ENCODE peak calls at places on chromosomes 6 and 20, in seven cellular contexts. E is neural progenitor cell; H is germinal center; V is GDM1; Y is astrocyte; O is activated CD4-positive, alpha-beta T cell treated with anti-CD3 and anti-CD28 coated beads for 48 hours; X is T1000. K is an unnamed sample.
A peak's percentile ranks its signal among the peaks of the same experiment; 100 is the strongest.

GRCh38 chr20:54643761-54644160 is 168.4 kb downstream of the DOK5 start:
- DNase-seq in E (no peak), H (no peak), V (no peak), Y (peak; percentile 90), O (no peak), X (peak; percentile 68), K (no peak)

GRCh38 chr6:157823523-157824370 is 701 bp downstream of the SNX9 start:
- DNase-seq in E (peak; percentile 52), H (peak; percentile 38), V (no peak), Y (peak; percentile 76), O (peak; percentile 89), X (no peak), K (peak; percentile 49)

GRCh38 chr6:133243723-133244122 is 2.6 kb downstream of the EYA4 start:
- DNase-seq in E (no peak), H (no peak), V (no peak), Y (no peak), O (no peak), X (no peak), K (no peak)

GRCh38 chr20:29409833-29410804 is 1847.3 kb upstream of the DEFB115 start:
- DNase-seq in E (no peak), H (no peak), V (no peak), Y (no peak), O (no peak), X (no peak), K (no peak)

GRCh38 chr20:63835031-63835858 is 4.2 kb upstream of the ZBTB46 start:
- DNase-seq in E (peak; percentile 98), H (no peak), V (no peak), Y (peak; percentile 96), O (no peak), X (peak; percentile 71), K (peak; percentile 98)

GRCh38 chr6:80454197-80454596 is 347.7 kb downstream of the BCKDHB start:
- DNase-seq in E (no peak), H (no peak), V (no peak), Y (peak; percentile 100), O (peak; percentile 5), X (no peak), K (no peak)

GRCh38 chr6:158059108-158059507 is 77.4 kb downstream of the SYNJ2 start:
- DNase-seq in E (no peak), H (no peak), V (no peak), Y (no peak), O (no peak), X (no peak), K (no peak)

GRCh38 chr20:57394087-57395082 is 3.2 kb downstream of the RBM38 start:
- DNase-seq in E (no peak), H (no peak), V (no peak), Y (no peak), O (no peak), X (no peak), K (no peak)

GRCh38 chr6:8084586-8084985 is 17.8 kb downstream of the EEF1E1 start:
- DNase-seq in E (no peak), H (no peak), V (no peak), Y (peak; percentile 14), O (no peak), X (no peak), K (no peak)

GRCh38 chr20:16296933-16297332 is 276.3 kb downstream of the KIF16B start:
- DNase-seq in E (no peak), H (no peak), V (no peak), Y (no peak), O (no peak), X (no peak), K (no peak)

GRCh38 chr20:62068997-62069396 is 3.3 kb upstream of the TAF4 start:
- DNase-seq in E (no peak), H (no peak), V (no peak), Y (no peak), O (no peak), X (no peak), K (peak; percentile 50)

GRCh38 chr6:112348891-112349736 is 2.0 kb downstream of the RFPL4B start:
- DNase-seq in E (no peak), H (no peak), V (no peak), Y (no peak), O (no peak), X (no peak), K (no peak)

GRCh38 chr6:13422601-13423247 is 64.7 kb downstream of the GFOD1 start:
- DNase-seq in E (peak; percentile 87), H (no peak), V (no peak), Y (peak; percentile 70), O (no peak), X (no peak), K (peak; percentile 98)

GRCh38 chr20:24141111-24141510 is 152.5 kb upstream of the GGTLC1 start:
- DNase-seq in E (no peak), H (no peak), V (no peak), Y (no peak), O (no peak), X (no peak), K (no peak)

GRCh38 chr20:10090588-10091166 is 55.9 kb downstream of the ANKEF1 start:
- DNase-seq in E (peak; percentile 75), H (no peak), V (no peak), Y (peak; percentile 33), O (peak; percentile 14), X (no peak), K (peak; percentile 84)

GRCh38 chr6:157101166-157101565 is 222.2 kb downstream of the TMEM242 start:
- DNase-seq in E (no peak), H (no peak), V (no peak), Y (no peak), O (no peak), X (no peak), K (no peak)

GRCh38 chr6:103122766-103123601 is 1729.5 kb downstream of the GRIK2 start:
- DNase-seq in E (peak; percentile 90), H (no peak), V (peak; percentile 3), Y (peak; percentile 6), O (peak; percentile 27), X (no peak), K (peak; percentile 91)

GRCh38 chr6:33978593-33979150 is 167.2 kb downstream of the GRM4 start:
- DNase-seq in E (peak; percentile 1), H (no peak), V (no peak), Y (no peak), O (no peak), X (no peak), K (no peak)

GRCh38 chr6:130322673-130323268 is 43.0 kb upstream of the TMEM200A start:
- DNase-seq in E (peak; percentile 74), H (peak; percentile 9), V (no peak), Y (peak; percentile 48), O (peak; percentile 56), X (no peak), K (peak; percentile 80)

GRCh38 chr6:1437553-1438406 is 48.4 kb downstream of the FOXF2 start:
- DNase-seq in E (no peak), H (no peak), V (no peak), Y (no peak), O (no peak), X (no peak), K (peak; percentile 51)

GRCh38 chr6:168683621-168684020 is 242.6 kb downstream of the SMOC2 start:
- DNase-seq in E (peak; percentile 71), H (no peak), V (no peak), Y (no peak), O (no peak), X (no peak), K (no peak)

GRCh38 chr6:54428437-54428836 is 120.2 kb downstream of the TINAG start:
- DNase-seq in E (no peak), H (no peak), V (no peak), Y (no peak), O (no peak), X (no peak), K (no peak)

GRCh38 chr6:47687432-47687831 is 10.9 kb upstream of the ADGRF4 start:
- DNase-seq in E (no peak), H (no peak), V (no peak), Y (no peak), O (no peak), X (no peak), K (no peak)

GRCh38 chr6:42279144-42279781 is 61.6 kb upstream of the MRPS10 start:
- DNase-seq in E (no peak), H (peak; percentile 25), V (no peak), Y (peak; percentile 36), O (no peak), X (peak; percentile 10), K (no peak)

GRCh38 chr6:150394053-150394875 is 25.5 kb downstream of the IYD start:
- DNase-seq in E (no peak), H (no peak), V (no peak), Y (no peak), O (no peak), X (no peak), K (no peak)

GRCh38 chr6:157982297-157982579 is 575 bp downstream of the SYNJ2 start:
- DNase-seq in E (peak; percentile 74), H (peak; percentile 49), V (no peak), Y (no peak), O (peak; percentile 49), X (no peak), K (peak; percentile 86)

K was measured in GM23338.